ENCODE peak calls at places on chromosome 20, in four cellular contexts. Q is cardiac fibroblast, N is glutamatergic neuron, D is choroid plexus epithelial cell. V is an unnamed sample.

GRCh38 chr20:41482647-41483552 is 116.3 kb upstream of the EMILIN3 start:
- DNase-seq in Q (peak; percentile 62), D (peak; percentile 86), N (no peak), V (no peak)

GRCh38 chr20:36243726-36244125 is 7.4 kb downstream of the AAR2 start:
- DNase-seq in N (no peak), Q (no peak), D (no peak), V (no peak)

GRCh38 chr20:10671850-10672578 is 1.8 kb downstream of the JAG1 start:
- DNase-seq in N (peak; percentile 37), D (peak; percentile 73), Q (no peak), V (peak; percentile 60)

GRCh38 chr20:63696628-63697356 is at the start of gene TNFRSF6B:
- DNase-seq in D (no peak), Q (no peak), N (no peak), V (no peak)

GRCh38 chr20:40741507-40742106 is 52.6 kb upstream of the MAFB start:
- DNase-seq in N (peak; percentile 41), Q (peak; percentile 61), D (peak; percentile 77), V (peak; percentile 31)

GRCh38 chr20:4637081-4637797 is 84.5 kb upstream of the PRND start:
- DNase-seq in Q (peak; percentile 29), D (no peak), N (no peak), V (no peak)

GRCh38 chr20:61430228-61430624 is 178.2 kb downstream of the CDH4 start:
- DNase-seq in Q (no peak), D (no peak), N (no peak), V (no peak)

GRCh38 chr20:37946946-37947345 is 44.0 kb downstream of the VSTM2L start:
- DNase-seq in N (no peak), D (no peak), Q (no peak), V (no peak)

GRCh38 chr20:14561733-14562132 is 224.3 kb upstream of the FLRT3 start:
- DNase-seq in N (no peak), Q (peak; percentile 13), D (peak; percentile 63), V (no peak)

GRCh38 chr20:48731581-48731980 is 96.2 kb downstream of the PREX1 start:
- DNase-seq in Q (no peak), N (no peak), D (no peak), V (no peak)

GRCh38 chr20:56843386-56843785 is 214.3 kb downstream of the TFAP2C start:
- DNase-seq in Q (no peak), D (no peak), N (no peak), V (no peak)

GRCh38 chr20:50218987-50219435 is 28.4 kb downstream of the CEBPB start:
- DNase-seq in D (peak; percentile 77), Q (peak; percentile 69), N (no peak), V (no peak)

GRCh38 chr20:5282561-5282960 is 34.2 kb downstream of the PROKR2 start:
- DNase-seq in D (no peak), N (no peak), Q (no peak), V (no peak)

GRCh38 chr20:48157970-48158369 is 372.7 kb upstream of the SULF2 start:
- DNase-seq in Q (peak; percentile 57), D (peak; percentile 31), N (no peak), V (no peak)

GRCh38 chr20:33846291-33846916 is 35.3 kb downstream of the CHMP4B start:
- DNase-seq in D (peak; percentile 94), N (no peak), Q (peak; percentile 86), V (no peak)

GRCh38 chr20:33373735-33374605 is 27.3 kb downstream of the CDK5RAP1 start:
- DNase-seq in N (no peak), D (peak; percentile 50), Q (no peak), V (peak; percentile 88)

GRCh38 chr20:20317195-20318113 is 50.5 kb upstream of the INSM1 start:
- DNase-seq in D (no peak), Q (no peak), N (peak; percentile 44), V (peak; percentile 43)

GRCh38 chr20:47133809-47134456 is 222.6 kb downstream of the ZMYND8 start:
- DNase-seq in N (no peak), D (peak; percentile 88), Q (peak; percentile 89), V (no peak)

GRCh38 chr20:1415667-1416468 is 23.0 kb upstream of the FKBP1A start:
- DNase-seq in Q (peak; percentile 84), D (peak; percentile 88), N (no peak), V (no peak)

GRCh38 chr20:15446373-15446772 is 1109.0 kb upstream of the FLRT3 start:
- DNase-seq in D (peak; percentile 4), Q (no peak), N (no peak), V (no peak)

GRCh38 chr20:37992802-37993538 is 40.3 kb downstream of the TTI1 start:
- DNase-seq in Q (peak; percentile 80), N (no peak), D (peak; percentile 97), V (no peak)

GRCh38 chr20:19782669-19783068 is 24.6 kb downstream of the RIN2 start:
- DNase-seq in N (no peak), D (no peak), Q (no peak), V (no peak)

GRCh38 chr20:46582648-46583047 is 32.2 kb upstream of the OCSTAMP start:
- DNase-seq in D (no peak), Q (no peak), N (no peak), V (no peak)

GRCh38 chr20:58033026-58033536 is 195.4 kb downstream of the ANKRD60 start:
- DNase-seq in Q (no peak), N (no peak), D (no peak), V (no peak)

GRCh38 chr20:35607003-35607735 is 8.5 kb upstream of the SPAG4 start:
- DNase-seq in D (no peak), Q (no peak), N (no peak), V (no peak)

GRCh38 chr20:1160496-1160895 is 24.3 kb downstream of the TMEM74B start:
- DNase-seq in Q (no peak), D (no peak), N (no peak), V (no peak)

GRCh38 chr20:47032969-47033578 is 138.4 kb downstream of the EYA2 start:
- DNase-seq in N (no peak), D (no peak), Q (no peak), V (no peak)

GRCh38 chr20:35561268-35561667 is 19.4 kb downstream of the ERGIC3 start:
- DNase-seq in Q (peak; percentile 55), D (peak; percentile 64), N (peak; percentile 46), V (peak; percentile 38)

GRCh38 chr20:23122959-23123655 is 37.0 kb upstream of the CD93 start:
- DNase-seq in Q (no peak), N (no peak), D (no peak), V (no peak)

GRCh38 chr20:38021373-38021772 is 11.9 kb downstream of the TTI1 start:
- DNase-seq in N (no peak), Q (no peak), D (no peak), V (no peak)

GRCh38 chr20:3786126-3786484 is 435 bp downstream of the CENPB start:
- DNase-seq in N (peak; percentile 64), Q (peak; percentile 67), D (peak; percentile 74), V (peak; percentile 74)

GRCh38 chr20:63122626-63123025 is 93.3 kb downstream of the YTHDF1 start:
- DNase-seq in Q (no peak), N (no peak), D (no peak), V (no peak)

GRCh38 chr20:17442588-17442987 is 88.6 kb downstream of the BFSP1 start:
- DNase-seq in D (peak; percentile 2), Q (no peak), N (no peak), V (no peak)

GRCh38 chr20:43993552-43993951 is 78.9 kb downstream of the TOX2 start:
- DNase-seq in D (no peak), Q (no peak), N (no peak), V (no peak)

GRCh38 chr20:38764563-38765355 is 16.5 kb downstream of the ACTR5 start:
- DNase-seq in Q (peak; percentile 80), D (peak; percentile 87), N (no peak), V (no peak)

GRCh38 chr20:56249244-56249955 is 868 bp downstream of the MC3R start:
- DNase-seq in N (peak; percentile 28), Q (no peak), D (no peak), V (peak; percentile 70)

GRCh38 chr20:25039697-25040437 is 18.1 kb downstream of the ACSS1 start:
- DNase-seq in Q (peak; percentile 97), N (no peak), D (peak; percentile 51), V (no peak)

GRCh38 chr20:35443003-35443402 is 5.0 kb upstream of the GDF5 start:
- DNase-seq in Q (peak; percentile 69), D (peak; percentile 61), N (no peak), V (no peak)

GRCh38 chr20:46928580-46929132 is 34.0 kb downstream of the EYA2 start:
- DNase-seq in D (peak; percentile 25), Q (peak; percentile 39), N (no peak), V (no peak)

V was measured in SHP77.